ENCODE peak calls at places on chromosomes 13 and 19, in ten cellular contexts. R, A, E, B, X, Y, L, U, H and J are unnamed samples.

GRCh38 chr19:1967087-1967608 is 26.2 kb downstream of the CSNK1G2 start:
- DNase-seq in R (no peak), A (no peak), E (no peak), B (no peak), X (no peak), Y (no peak), L (no peak), U (no peak), H (no peak), J (no peak)

GRCh38 chr13:26721251-26721939 is 39.2 kb downstream of the GPR12 start:
- DNase-seq in R (peak), A (no peak), E (peak), B (no peak), X (no peak), Y (peak), L (no peak), U (no peak), H (no peak), J (no peak)

GRCh38 chr19:31589109-31589508 is 239.9 kb upstream of the TSHZ3 start:
- DNase-seq in R (no peak), A (no peak), E (no peak), B (no peak), X (no peak), Y (no peak), L (no peak), U (no peak), H (no peak), J (no peak)

GRCh38 chr13:111279253-111279652 is 41.2 kb upstream of the TEX29 start:
- DNase-seq in R (no peak), A (no peak), E (no peak), B (no peak), X (no peak), Y (no peak), L (no peak), U (no peak), H (no peak), J (no peak)

GRCh38 chr13:27006519-27007161 is 165.0 kb downstream of the USP12 start:
- DNase-seq in R (peak), A (peak), E (no peak), B (no peak), X (no peak), Y (no peak), L (peak), U (no peak), H (no peak), J (peak)

GRCh38 chr13:33276581-33276980 is 9.0 kb downstream of the STARD13 start:
- DNase-seq in R (peak), A (no peak), E (no peak), B (no peak), X (no peak), Y (no peak), L (no peak), U (no peak), H (no peak), J (no peak)

GRCh38 chr13:99902657-99903056 is 68.9 kb downstream of the ZIC5 start:
- DNase-seq in R (no peak), A (no peak), E (no peak), B (no peak), X (no peak), Y (no peak), L (no peak), U (no peak), H (no peak), J (no peak)

GRCh38 chr13:100491164-100491847 is 97.3 kb downstream of the GGACT start:
- DNase-seq in R (peak), A (no peak), E (no peak), B (no peak), X (no peak), Y (peak), L (no peak), U (peak), H (peak), J (no peak)

GRCh38 chr19:40033989-40034560 is 22.0 kb downstream of the ZNF780B start:
- DNase-seq in R (no peak), A (no peak), E (no peak), B (no peak), X (no peak), Y (no peak), L (no peak), U (no peak), H (no peak), J (no peak)

GRCh38 chr19:4279530-4280422 is 710 bp downstream of the SHD start:
- DNase-seq in R (no peak), A (no peak), E (no peak), B (no peak), X (no peak), Y (no peak), L (no peak), U (no peak), H (no peak), J (no peak)

GRCh38 chr19:4278926-4279529 is at the start of gene SHD:
- DNase-seq in R (no peak), A (no peak), E (no peak), B (no peak), X (no peak), Y (no peak), L (no peak), U (no peak), H (no peak), J (no peak)

GRCh38 chr19:4277051-4277700 is 1.9 kb upstream of the SHD start:
- DNase-seq in R (no peak), A (no peak), E (no peak), B (no peak), X (no peak), Y (no peak), L (no peak), U (no peak), H (no peak), J (no peak)

GRCh38 chr19:4278010-4278409 is 1.1 kb upstream of the SHD start:
- DNase-seq in R (no peak), A (no peak), E (no peak), B (no peak), X (no peak), Y (no peak), L (no peak), U (no peak), H (no peak), J (no peak)

GRCh38 chr19:4278460-4278901 is 585 bp upstream of the SHD start:
- DNase-seq in R (no peak), A (no peak), E (no peak), B (no peak), X (no peak), Y (no peak), L (no peak), U (no peak), H (no peak), J (no peak)
- H3K4me3 ChIP-seq in R (no peak), A (no peak), E (no peak), B (no peak), X (peak), Y (no peak), L (no peak), U (no peak), H (no peak), J (no peak)

GRCh38 chr19:48630289-48631036 is 6.7 kb downstream of the DBP start:
- DNase-seq in R (peak), A (peak), E (no peak), B (no peak), X (no peak), Y (peak), L (peak), U (peak), H (peak), J (peak)
- H3K4me3 ChIP-seq in R (peak), A (peak), E (no peak), B (peak), X (no peak), Y (peak), L (peak), U (no peak), H (no peak), J (no peak)

DNA sequence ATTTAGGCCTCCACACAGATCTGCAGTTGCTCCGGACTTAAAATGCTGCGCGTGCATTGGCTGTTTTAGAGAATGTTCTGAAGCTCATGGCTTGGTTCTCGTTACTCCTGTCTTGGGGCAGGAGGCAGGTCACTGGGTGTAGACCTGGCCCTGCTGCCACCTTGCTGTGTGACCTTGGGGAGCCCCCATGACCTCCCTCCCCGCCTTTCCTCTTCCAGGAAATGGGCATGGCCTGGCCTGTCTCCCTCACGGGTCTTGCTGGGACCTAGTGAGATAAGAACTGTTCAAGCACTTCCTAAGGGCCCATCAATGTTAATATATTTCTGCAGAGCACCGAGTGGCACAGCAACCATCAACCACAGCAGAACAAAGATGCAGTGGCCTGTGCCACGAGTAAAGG is 49.4 kb downstream of the KLF2 start:
- DNase-seq in R (no peak), A (no peak), E (no peak), B (no peak), X (no peak), Y (no peak), L (no peak), U (no peak), H (no peak), J (no peak)
- H3K4me3 ChIP-seq in R (no peak), A (no peak), E (no peak), B (no peak), X (no peak), Y (no peak), L (no peak), U (no peak), H (no peak), J (no peak)

GRCh38 chr19:38693380-38694223 is 46.2 kb downstream of the ACTN4 start:
- DNase-seq in R (peak), A (no peak), E (peak), B (no peak), X (no peak), Y (no peak), L (no peak), U (no peak), H (no peak), J (peak)

GRCh38 chr19:38697197-38697596 is 47.1 kb downstream of the CAPN12 start:
- DNase-seq in R (no peak), A (no peak), E (no peak), B (no peak), X (no peak), Y (no peak), L (no peak), U (no peak), H (no peak), J (no peak)

GRCh38 chr19:38696733-38697055 is 47.6 kb downstream of the CAPN12 start:
- DNase-seq in R (no peak), A (no peak), E (no peak), B (no peak), X (no peak), Y (no peak), L (no peak), U (no peak), H (no peak), J (no peak)

GRCh38 chr19:38695832-38696732 is 48.2 kb downstream of the CAPN12 start:
- DNase-seq in R (no peak), A (no peak), E (peak), B (no peak), X (no peak), Y (no peak), L (no peak), U (no peak), H (no peak), J (no peak)

GRCh38 chr19:38695319-38695683 is 47.9 kb downstream of the ACTN4 start:
- DNase-seq in R (no peak), A (no peak), E (peak), B (no peak), X (no peak), Y (no peak), L (no peak), U (no peak), H (no peak), J (no peak)
- H3K4me3 ChIP-seq in R (no peak), A (no peak), E (no peak), B (peak), X (no peak), Y (peak), L (peak), U (no peak), H (no peak), J (no peak)

GRCh38 chr13:23743717-23744116 is 145.5 kb downstream of the MIPEP start:
- DNase-seq in R (no peak), A (no peak), E (no peak), B (no peak), X (no peak), Y (no peak), L (no peak), U (no peak), H (no peak), J (no peak)

GRCh38 chr13:23741879-23742510 is 147.2 kb downstream of the MIPEP start:
- DNase-seq in R (peak), A (no peak), E (peak), B (no peak), X (no peak), Y (no peak), L (no peak), U (no peak), H (no peak), J (no peak)

GRCh38 chr13:23744315-23744714 is 144.9 kb downstream of the MIPEP start:
- DNase-seq in R (no peak), A (no peak), E (no peak), B (no peak), X (no peak), Y (no peak), L (no peak), U (no peak), H (no peak), J (no peak)

GRCh38 chr13:23740002-23740401 is 149.2 kb downstream of the MIPEP start:
- DNase-seq in R (no peak), A (no peak), E (no peak), B (no peak), X (no peak), Y (no peak), L (no peak), U (no peak), H (no peak), J (no peak)

DNA sequence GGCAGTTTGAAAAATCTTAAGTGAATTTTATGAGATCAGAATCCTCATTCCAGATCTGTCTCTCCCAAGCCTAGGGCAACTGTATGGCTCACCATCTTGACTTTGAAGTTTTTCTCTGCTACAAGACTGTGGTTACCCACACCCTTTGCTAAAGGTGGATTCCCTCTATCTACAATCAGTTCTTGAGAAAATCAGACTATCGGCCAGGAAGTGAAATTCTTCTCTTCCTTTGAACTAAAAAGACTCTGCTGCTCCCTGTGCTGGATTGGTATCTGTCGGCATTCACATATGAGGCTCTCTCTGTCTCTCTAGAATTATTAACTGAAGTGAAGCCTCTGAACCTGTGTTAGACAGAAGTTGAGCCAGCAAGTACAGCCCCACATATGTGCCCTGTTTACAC is 145.9 kb downstream of the MIPEP start:
- DNase-seq in R (no peak), A (no peak), E (no peak), B (no peak), X (no peak), Y (no peak), L (no peak), U (no peak), H (no peak), J (no peak)
- H3K4me3 ChIP-seq in R (no peak), A (no peak), E (no peak), B (no peak), X (no peak), Y (no peak), L (no peak), U (no peak), H (no peak), J (no peak)

DNA sequence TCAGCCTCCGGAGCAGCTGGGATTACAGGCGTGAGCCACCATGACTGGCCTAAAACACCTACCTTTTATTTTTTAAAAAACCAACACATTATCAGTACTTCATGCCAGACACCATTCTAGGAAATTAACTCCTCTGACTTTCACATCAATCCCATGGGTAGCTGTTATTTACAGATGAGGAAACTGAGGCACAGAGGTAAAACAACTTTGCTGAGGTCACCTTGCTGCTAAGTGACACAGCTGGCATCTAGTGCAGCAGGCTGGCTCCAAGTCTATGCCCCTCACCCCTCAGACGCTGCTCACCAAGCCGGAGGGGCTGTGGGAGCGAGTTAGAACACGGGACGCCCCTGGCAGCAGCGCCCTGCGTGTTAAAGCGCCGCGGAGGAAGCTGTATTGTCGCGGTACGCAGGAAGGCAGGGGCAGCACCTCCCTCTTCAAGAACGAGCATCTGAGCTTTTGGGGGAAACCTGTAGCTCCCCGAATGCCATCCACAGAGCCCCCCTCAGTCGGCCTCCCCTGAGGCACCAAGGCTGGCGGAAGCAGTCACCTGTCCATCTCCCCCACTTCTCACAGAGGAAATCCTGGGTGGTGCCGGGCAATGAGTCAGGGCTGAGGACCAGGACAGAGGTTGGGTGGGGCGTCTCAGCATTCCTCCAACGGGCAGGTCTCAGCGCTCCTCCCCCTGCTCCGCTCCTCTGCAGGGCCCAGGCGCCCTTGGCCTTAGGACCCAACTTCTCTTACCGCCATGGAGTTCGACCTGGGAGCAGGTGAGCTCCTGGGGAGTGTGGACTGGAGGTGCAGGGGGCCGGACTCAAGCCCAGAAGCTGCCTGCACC is at the start of gene C19orf33:
- DNase-seq in R (no peak), A (peak), E (no peak), B (no peak), X (no peak), Y (no peak), L (peak), U (no peak), H (no peak), J (no peak)
- H3K4me3 ChIP-seq in R (no peak), A (peak), E (no peak), B (no peak), X (no peak), Y (no peak), L (peak), U (no peak), H (no peak), J (no peak)

GRCh38 chr13:80783926-80784325 is 443.0 kb upstream of the SPRY2 start:
- DNase-seq in R (peak), A (no peak), E (no peak), B (no peak), X (no peak), Y (no peak), L (no peak), U (no peak), H (no peak), J (no peak)

DNA sequence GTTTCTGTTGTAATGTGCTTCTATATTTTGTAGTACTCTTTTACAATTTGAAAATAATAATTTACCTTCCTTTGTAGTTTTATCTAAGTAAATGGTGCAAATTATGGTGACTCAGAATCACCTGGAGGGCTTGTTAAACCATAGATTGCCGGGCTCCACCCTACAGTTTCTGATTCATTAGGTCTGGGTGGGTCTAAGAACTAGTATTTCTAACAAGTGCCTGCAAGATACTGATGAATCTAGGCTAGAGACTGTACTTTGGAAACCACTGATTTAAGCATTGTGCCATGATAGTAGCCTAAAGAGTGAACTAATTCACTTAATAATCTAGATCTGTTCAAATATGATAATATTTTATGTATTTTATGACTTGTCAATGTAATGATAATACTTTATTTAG is 437.4 kb upstream of the SPRY2 start:
- DNase-seq in R (no peak), A (no peak), E (no peak), B (no peak), X (no peak), Y (no peak), L (no peak), U (no peak), H (no peak), J (no peak)
- H3K4me3 ChIP-seq in R (no peak), A (no peak), E (no peak), B (no peak), X (no peak), Y (no peak), L (no peak), U (no peak), H (no peak), J (no peak)

GRCh38 chr19:41872384-41872774 is 4.7 kb upstream of the CD79A start:
- DNase-seq in R (no peak), A (no peak), E (peak), B (no peak), X (no peak), Y (no peak), L (no peak), U (no peak), H (no peak), J (no peak)
- H3K4me3 ChIP-seq in R (no peak), A (no peak), E (no peak), B (no peak), X (no peak), Y (no peak), L (no peak), U (no peak), H (no peak), J (no peak)

GRCh38 chr19:49801401-49801888 is 11.6 kb downstream of the FUZ start:
- DNase-seq in R (no peak), A (no peak), E (no peak), B (no peak), X (no peak), Y (no peak), L (no peak), U (no peak), H (peak), J (no peak)
- H3K4me3 ChIP-seq in R (peak), A (peak), E (no peak), B (no peak), X (peak), Y (peak), L (peak), U (no peak), H (peak), J (no peak)